ENCODE peak calls at places on chromosome 9, in six cellular contexts. A is IMR-90, Y is lung, V is cardiac muscle cell, E is prostate gland, Z is tibial nerve. T is an unnamed sample.

GRCh38 chr9:92266486-92266885 is 27.0 kb downstream of the IARS1 start:
- DNase-seq in A (no peak), Y (no peak), V (no peak), E (no peak), Z (no peak), T (no peak)

GRCh38 chr9:738209-738915 is 103.1 kb upstream of the DMRT1 start:
- DNase-seq in A (peak), Y (peak), V (peak), E (peak), Z (no peak), T (no peak)

GRCh38 chr9:98572054-98572627 is 136.6 kb downstream of the GABBR2 start:
- DNase-seq in A (peak), Y (no peak), V (no peak), E (no peak), Z (no peak), T (no peak)

GRCh38 chr9:110579763-110580255 is 268 bp upstream of the SVEP1 start:
- DNase-seq in A (peak), Y (no peak), V (peak), E (no peak), Z (no peak), T (peak)

GRCh38 chr9:71004196-71004595 is 117.2 kb downstream of the TRPM3 start:
- DNase-seq in A (peak), Y (no peak), V (no peak), E (no peak), Z (no peak), T (no peak)

GRCh38 chr9:96423322-96423984 is 5.3 kb upstream of the ZNF367 start:
- DNase-seq in A (no peak), Y (no peak), V (no peak), E (no peak), Z (no peak), T (no peak)

GRCh38 chr9:112447283-112447761 is 39.3 kb upstream of the KIAA1958 start:
- DNase-seq in A (peak), Y (no peak), V (no peak), E (no peak), Z (no peak), T (no peak)

GRCh38 chr9:30476826-30477225 is 1907.6 kb upstream of the ACO1 start:
- DNase-seq in A (no peak), Y (no peak), V (no peak), E (no peak), Z (no peak), T (no peak)

GRCh38 chr9:93183663-93184438 is at the start of gene WNK2:
- DNase-seq in A (no peak), Y (no peak), V (peak), E (peak), Z (no peak), T (no peak)

GRCh38 chr9:130042931-130043653 is at the start of gene FNBP1:
- DNase-seq in A (peak), Y (peak), V (peak), E (peak), Z (peak), T (peak)

GRCh38 chr9:36748322-36748899 is 175.7 kb downstream of the MELK start:
- DNase-seq in A (peak), Y (no peak), V (peak), E (no peak), Z (no peak), T (no peak)

GRCh38 chr9:70257991-70258691 is 637 bp upstream of the SMC5 start:
- DNase-seq in A (peak), Y (peak), V (peak), E (peak), Z (peak), T (peak)

GRCh38 chr9:131204285-131204684 is 72.0 kb downstream of the FAM78A start:
- DNase-seq in A (no peak), Y (no peak), V (no peak), E (no peak), Z (no peak), T (no peak)

GRCh38 chr9:131201856-131202255 is 74.5 kb downstream of the FAM78A start:
- DNase-seq in A (no peak), Y (no peak), V (no peak), E (no peak), Z (no peak), T (no peak)

GRCh38 chr9:131206495-131206894 is 69.8 kb downstream of the FAM78A start:
- DNase-seq in A (no peak), Y (no peak), V (no peak), E (no peak), Z (no peak), T (no peak)

GRCh38 chr9:131198316-131198715 is 72.9 kb downstream of the NUP214 start:
- DNase-seq in A (no peak), Y (no peak), V (no peak), E (no peak), Z (no peak), T (no peak)

DNA sequence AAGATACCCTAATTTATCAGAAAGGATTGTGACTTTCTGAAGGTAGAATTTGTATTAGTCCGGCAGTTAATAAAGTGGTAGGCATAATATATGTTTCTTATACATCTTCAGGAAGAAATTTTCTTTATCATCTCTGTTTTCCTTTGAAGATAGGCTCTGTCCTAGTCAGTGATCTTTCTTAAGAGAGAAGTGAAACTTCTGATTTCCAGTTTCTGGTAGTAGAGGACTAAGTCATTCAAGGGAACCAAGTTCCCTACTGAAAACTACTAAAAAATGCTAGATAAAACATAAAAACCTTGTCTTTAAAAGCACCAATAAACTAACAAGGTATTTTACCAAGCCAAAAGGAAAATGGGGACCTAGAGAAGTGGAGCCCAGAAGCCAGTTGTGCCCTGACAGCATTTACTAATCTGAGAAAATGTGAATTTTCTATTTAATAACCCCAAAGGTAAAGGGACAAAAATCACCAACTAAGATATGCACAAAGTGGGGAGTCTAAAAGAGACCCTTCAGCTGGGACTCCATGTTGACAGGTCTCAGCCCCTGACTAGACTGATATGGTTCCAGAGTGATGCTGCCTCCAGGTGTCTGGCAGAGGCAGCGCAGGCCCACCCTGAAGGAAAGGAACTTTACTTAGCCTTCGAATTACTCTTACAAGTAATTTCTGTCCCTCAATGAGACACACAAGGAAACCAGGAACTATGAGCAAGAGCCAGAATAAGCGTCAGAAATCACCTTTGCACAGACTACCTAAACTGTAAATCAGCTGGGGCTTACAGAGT is 72.7 kb downstream of the FAM78A start:
- DNase-seq in A (no peak), Y (no peak), V (no peak), E (no peak), Z (no peak), T (no peak)
- TF ChIP-seq CTCF in A (peak), Y (no peak), V (no peak), E (no peak), Z (no peak), T (no peak)

DNA sequence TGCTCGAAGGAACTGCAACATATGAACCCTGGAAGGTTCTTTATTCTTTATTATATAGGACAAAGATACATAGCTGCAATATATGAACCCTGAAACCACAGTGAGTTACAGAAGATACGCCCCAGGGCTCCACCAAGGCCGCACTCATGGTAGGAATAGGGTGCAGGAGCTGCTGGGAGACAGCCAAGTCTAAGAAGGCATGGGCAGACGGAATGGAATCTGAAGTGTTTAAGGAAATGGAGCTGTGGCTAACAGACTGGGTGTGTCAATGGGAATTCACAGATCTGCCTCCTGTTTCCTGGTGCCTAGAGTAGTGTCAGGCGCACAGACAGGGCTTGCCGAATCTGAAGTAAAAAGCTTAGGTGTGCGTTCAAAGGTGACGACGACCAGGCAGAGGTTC is 286.4 kb downstream of the DENND1A start:
- DNase-seq in A (no peak), Y (peak), V (no peak), E (no peak), Z (no peak), T (no peak)
- H3K27ac ChIP-seq in A (no peak), Y (no peak), V (no peak), E (no peak), Z (no peak), T (no peak)

DNA sequence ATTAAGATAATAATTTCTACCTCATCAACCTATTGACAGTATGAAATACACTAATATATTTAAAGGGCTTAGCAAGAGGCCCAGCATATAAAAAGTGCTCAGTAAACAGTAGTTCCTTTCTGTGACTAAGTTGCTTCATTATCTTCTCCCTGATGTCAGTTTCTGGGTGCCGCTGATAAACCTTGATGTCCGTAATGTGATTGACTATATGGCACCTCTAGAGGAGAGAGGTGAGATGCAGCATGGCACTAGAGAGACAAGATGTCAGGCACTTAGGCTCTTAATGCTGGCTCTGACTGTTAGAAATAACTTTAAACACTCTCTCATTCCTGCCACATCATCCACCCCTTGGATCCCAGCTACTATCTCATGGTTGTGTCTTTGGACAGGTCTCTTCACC is 455.9 kb upstream of the KLF4 start:
- DNase-seq in A (no peak), Y (no peak), V (no peak), E (no peak), Z (no peak), T (no peak)
- TF ChIP-seq CTCF in A (no peak), Y (no peak), V (no peak), E (no peak), Z (no peak), T (no peak)

DNA sequence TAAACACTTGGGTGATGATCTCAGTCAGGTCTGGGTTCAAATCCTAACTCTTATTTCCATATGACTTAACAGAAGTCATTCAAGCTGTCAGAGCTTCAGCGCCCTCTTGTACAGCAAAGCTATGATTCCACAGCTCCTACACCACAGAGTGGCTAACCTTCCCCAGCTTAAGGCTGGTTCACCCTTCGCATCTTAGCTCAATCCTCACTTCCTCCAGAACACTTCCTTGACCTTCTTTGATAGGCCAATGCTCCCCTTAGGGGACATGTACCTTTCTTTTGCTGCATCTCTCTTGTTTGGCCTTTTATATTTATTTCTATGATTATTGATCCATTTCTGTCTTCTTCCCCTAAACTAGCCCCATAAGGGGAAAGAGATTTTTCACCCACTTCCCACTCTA is 57.0 kb downstream of the RASEF start:
- DNase-seq in A (no peak), Y (no peak), V (no peak), E (no peak), Z (no peak), T (no peak)
- H3K27ac ChIP-seq in A (no peak), Y (no peak), V (no peak), E (no peak), Z (no peak), T (no peak)

DNA sequence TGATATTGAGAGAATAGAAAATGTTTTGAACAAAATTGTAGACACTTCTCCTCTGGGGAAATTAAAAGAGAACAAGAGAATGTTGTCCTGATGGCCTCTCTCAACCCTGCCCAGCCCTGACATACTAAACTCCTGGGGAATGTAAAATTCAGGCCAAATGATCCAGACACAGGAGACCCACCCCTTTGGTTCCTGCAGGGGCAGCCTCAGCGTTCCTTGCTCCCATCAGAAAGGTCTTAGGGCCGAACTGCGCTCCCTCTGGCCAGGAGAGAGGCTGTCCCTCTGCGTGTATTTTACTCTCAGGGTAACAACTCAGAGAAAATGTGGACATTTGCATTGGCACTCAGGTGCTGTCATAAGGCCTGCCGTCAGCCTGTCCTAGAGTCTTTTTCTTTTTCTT is 616.3 kb upstream of the KLF4 start:
- DNase-seq in A (no peak), Y (no peak), V (peak), E (no peak), Z (no peak), T (no peak)
- TF ChIP-seq CTCF in A (no peak), Y (no peak), V (no peak), E (no peak), Z (peak), T (no peak)